ENCODE peak calls at places on chromosomes 5 and 9, in seven cellular contexts. V is stomach; Y is pons; T is NK-92 treated with Interleukin-12 subunit alpha and Interleukin-12 subunit beta, amount 100 ng/mL, for 24 hours; K is Peyer's patch; W is HL-60; D is pulmonary artery endothelial cell. I is an unnamed sample.
A peak's percentile ranks its signal among the peaks of the same experiment; 100 is the strongest.

GRCh38 chr5:55600536-55601208 is 65.9 kb upstream of the PLPP1 start:
- DNase-seq in V (no peak), Y (peak; percentile 72), T (no peak), K (no peak), W (no peak), D (no peak), I (no peak)

GRCh38 chr5:31396611-31397295 is 135.1 kb downstream of the DROSHA start:
- DNase-seq in V (no peak), Y (no peak), T (no peak), K (no peak), W (peak; percentile 13), D (no peak), I (no peak)

GRCh38 chr5:52674815-52675545 is 112.7 kb upstream of the ITGA1 start:
- DNase-seq in V (no peak), Y (no peak), T (no peak), K (no peak), W (no peak), D (no peak), I (no peak)

GRCh38 chr9:121830441-121831140 is 179.2 kb downstream of the DAB2IP start:
- DNase-seq in V (no peak), Y (peak; percentile 36), T (no peak), K (peak; percentile 4), W (no peak), D (no peak), I (no peak)

GRCh38 chr5:95881833-95882232 is 59.3 kb upstream of the GLRX start:
- DNase-seq in V (no peak), Y (no peak), T (no peak), K (no peak), W (no peak), D (no peak), I (no peak)

GRCh38 chr5:179605026-179605833 is 18.2 kb downstream of the HNRNPH1 start:
- DNase-seq in V (no peak), Y (no peak), T (no peak), K (no peak), W (no peak), D (no peak), I (no peak)

GRCh38 chr9:16223074-16223871 is 647.2 kb downstream of the BNC2 start:
- DNase-seq in V (no peak), Y (no peak), T (no peak), K (no peak), W (no peak), D (no peak), I (no peak)

GRCh38 chr5:39712316-39713223 is 287.8 kb upstream of the DAB2 start:
- DNase-seq in V (no peak), Y (no peak), T (no peak), K (no peak), W (no peak), D (no peak), I (no peak)

GRCh38 chr5:142246263-142246662 is 78.6 kb downstream of the SPRY4 start:
- DNase-seq in V (peak; percentile 64), Y (peak; percentile 1), T (no peak), K (no peak), W (no peak), D (no peak), I (no peak)

GRCh38 chr9:14923701-14924100 is 13.5 kb upstream of the FREM1 start:
- DNase-seq in V (no peak), Y (no peak), T (no peak), K (no peak), W (no peak), D (no peak), I (no peak)

GRCh38 chr9:135701067-135701967 is 668 bp upstream of the KCNT1 start:
- DNase-seq in V (no peak), Y (no peak), T (no peak), K (no peak), W (no peak), D (no peak), I (no peak)

GRCh38 chr9:89658401-89658800 is 53.6 kb downstream of the GADD45G start:
- DNase-seq in V (no peak), Y (no peak), T (no peak), K (no peak), W (no peak), D (no peak), I (no peak)

GRCh38 chr9:95087659-95088242 is 229.8 kb downstream of the FANCC start:
- DNase-seq in V (peak; percentile 67), Y (no peak), T (no peak), K (no peak), W (no peak), D (no peak), I (peak; percentile 44)

GRCh38 chr9:126947529-126947928 is 32.9 kb downstream of the RALGPS1 start:
- DNase-seq in V (no peak), Y (no peak), T (no peak), K (no peak), W (no peak), D (no peak), I (no peak)

GRCh38 chr5:124234022-124234899 is 512.2 kb downstream of the ZNF608 start:
- DNase-seq in V (no peak), Y (peak; percentile 69), T (no peak), K (no peak), W (no peak), D (no peak), I (no peak)

GRCh38 chr5:132268698-132269551 is 11.4 kb downstream of the PDLIM4 start:
- DNase-seq in V (no peak), Y (no peak), T (no peak), K (no peak), W (no peak), D (no peak), I (no peak)

GRCh38 chr5:127785098-127785927 is 82.1 kb downstream of the CCDC192 start:
- DNase-seq in V (no peak), Y (no peak), T (peak; percentile 13), K (no peak), W (no peak), D (no peak), I (peak; percentile 25)

GRCh38 chr9:84266087-84266561 is 74.4 kb downstream of the SLC28A3 start:
- DNase-seq in V (no peak), Y (no peak), T (no peak), K (no peak), W (no peak), D (no peak), I (no peak)

I was measured in keratinocyte.